ENCODE peak calls at places on chromosome 6, in seven cellular contexts. O is IMR-90, J is esophagus squamous epithelium, P is prostate gland, S is heart left ventricle, R is endothelial cell of umbilical vein, Q is stomach. H is an unnamed sample.

GRCh38 chr6:33746036-33746600 is 587 bp downstream of the IP6K3 start:
- DNase-seq in Q (no peak), J (no peak), S (peak; percentile 83), P (no peak), O (peak; percentile 61), R (no peak), H (no peak)

GRCh38 chr6:37020426-37021211 is 15.2 kb downstream of the FGD2 start:
- DNase-seq in J (no peak), R (no peak), O (no peak), S (no peak), Q (peak; percentile 77), P (no peak), H (no peak)

GRCh38 chr6:31775633-31776263 is 1.4 kb downstream of the VWA7 start:
- DNase-seq in P (no peak), O (no peak), S (no peak), R (no peak), J (no peak), Q (no peak), H (no peak)

GRCh38 chr6:41644297-41644879 is 6.1 kb downstream of the MDFI start:
- DNase-seq in P (no peak), J (no peak), S (no peak), Q (no peak), R (no peak), O (no peak), H (no peak)

GRCh38 chr6:5666695-5667094 is 340.0 kb downstream of the NRN1 start:
- DNase-seq in J (no peak), R (no peak), P (no peak), Q (no peak), O (no peak), S (no peak), H (no peak)

GRCh38 chr6:49326337-49326736 is 136.7 kb downstream of the MMUT start:
- DNase-seq in S (no peak), R (peak; percentile 95), J (no peak), Q (no peak), O (peak; percentile 61), P (no peak), H (no peak)

GRCh38 chr6:139920027-139920851 is 545.8 kb upstream of the CITED2 start:
- DNase-seq in S (no peak), R (no peak), J (no peak), O (no peak), P (no peak), Q (no peak), H (no peak)

GRCh38 chr6:16276991-16277981 is 38.9 kb downstream of the GMPR start:
- DNase-seq in R (peak; percentile 96), O (peak; percentile 93), Q (peak; percentile 73), S (peak; percentile 86), J (no peak), P (peak; percentile 65), H (peak; percentile 73)

GRCh38 chr6:169428532-169428931 is 174.9 kb upstream of the THBS2 start:
- DNase-seq in P (no peak), S (no peak), R (no peak), J (no peak), O (no peak), Q (no peak), H (no peak)

GRCh38 chr6:110334425-110335158 is 23.6 kb downstream of the METTL24 start:
- DNase-seq in Q (no peak), J (no peak), O (no peak), S (no peak), P (no peak), R (no peak), H (no peak)

GRCh38 chr6:135880066-135880972 is 28.8 kb downstream of the PDE7B start:
- DNase-seq in O (peak; percentile 76), Q (no peak), J (no peak), R (no peak), P (no peak), S (no peak), H (peak; percentile 75)

GRCh38 chr6:114862809-114863208 is 520.0 kb upstream of the HS3ST5 start:
- DNase-seq in P (no peak), R (no peak), O (no peak), Q (no peak), J (no peak), S (no peak), H (no peak)

GRCh38 chr6:120274547-120274946 is 925.0 kb upstream of the MAN1A1 start:
- DNase-seq in Q (no peak), S (no peak), J (no peak), O (no peak), R (no peak), P (no peak), H (no peak)

GRCh38 chr6:12761376-12762115 is 45.0 kb downstream of the PHACTR1 start:
- DNase-seq in Q (no peak), P (no peak), S (no peak), O (no peak), J (no peak), R (no peak), H (no peak)

GRCh38 chr6:48098923-48099322 is 12.1 kb downstream of the PTCHD4 start:
- DNase-seq in R (peak; percentile 70), P (no peak), Q (no peak), J (no peak), O (no peak), S (peak; percentile 18), H (no peak)

DNA sequence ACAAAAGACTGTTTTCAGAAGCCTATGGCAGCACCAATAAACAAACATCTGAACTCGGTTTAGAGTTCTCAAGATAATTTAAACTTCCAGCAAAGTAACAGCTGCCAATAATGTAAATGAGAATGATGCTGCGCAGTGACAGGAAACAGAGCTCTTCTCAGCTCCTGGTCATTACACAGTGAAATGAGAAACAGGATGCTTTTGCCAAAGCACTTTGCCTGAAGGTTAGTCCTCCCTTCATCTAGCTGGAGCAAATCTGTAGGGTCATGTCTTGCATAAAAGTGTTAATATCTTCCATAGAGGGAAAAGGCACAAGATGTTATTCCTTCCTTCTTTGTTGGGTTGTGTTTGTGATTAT is 102.7 kb upstream of the BEND6 start:
- DNase-seq in J (no peak), R (no peak), P (no peak), S (no peak), Q (no peak), O (no peak), H (no peak)
- H3K4me1 ChIP-seq in J (no peaks in the 10 kb centered on the region), R (peaks cover 29% of the 10 kb centered on the region), P (no peaks in the 10 kb centered on the region), S (peaks cover 4% of the 10 kb centered on the region), Q (no peaks in the 10 kb centered on the region), O (peaks cover 16% of the 10 kb centered on the region), H (peaks cover 13% of the 10 kb centered on the region)

DNA sequence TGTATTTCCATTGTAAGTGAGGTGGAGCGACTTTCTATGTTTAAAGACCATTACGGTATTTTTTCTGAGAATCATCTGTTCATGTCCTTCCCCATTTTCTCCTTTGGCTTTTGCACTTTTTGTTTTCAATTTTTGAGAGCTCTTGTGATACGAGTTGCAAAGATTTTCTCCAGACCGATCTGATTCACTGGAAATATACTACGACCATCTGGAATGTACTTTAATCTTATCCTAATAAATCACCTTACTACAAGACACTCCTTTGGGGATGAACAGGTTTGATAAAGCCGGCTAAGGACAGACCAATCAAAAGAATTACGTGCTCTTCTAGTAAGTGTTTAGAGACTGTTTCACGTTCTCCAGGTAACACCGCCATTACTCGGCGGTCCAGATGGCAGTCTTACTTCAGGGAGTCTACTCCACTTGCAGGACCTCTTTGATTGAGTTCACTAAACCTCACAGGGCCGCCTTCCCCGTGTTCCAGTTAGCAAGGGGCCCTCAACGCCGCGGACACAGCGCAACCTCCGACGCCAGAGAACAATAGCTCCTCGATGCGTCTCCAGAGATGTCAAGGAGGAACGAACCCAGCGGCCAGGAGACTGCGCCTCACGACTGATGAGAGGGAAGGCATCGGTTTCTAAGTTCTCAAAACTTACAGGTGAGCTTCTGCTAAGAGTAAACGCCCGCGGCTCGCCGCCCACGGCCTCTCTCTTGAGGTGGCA is 949 bp upstream of the WTAP start:
- DNase-seq in J (no peak), P (no peak), R (no peak), S (no peak), Q (no peak), O (no peak), H (no peak)
- TF ChIP-seq POLR2A in J (no peak), P (no peak), R (no peak), S (no peak), Q (no peak), O (no peak), H (no peak)

GRCh38 chr6:52546192-52546591 is 30.7 kb downstream of the TRAM2 start:
- DNase-seq in J (no peak), R (no peak), S (no peak), P (no peak), Q (no peak), O (no peak), H (no peak)
- H3K4me1 ChIP-seq in J (peaks cover 3% of the 10 kb centered on the region), R (peaks cover 76% of the 10 kb centered on the region), S (peaks cover 62% of the 10 kb centered on the region), P (peaks cover 14% of the 10 kb centered on the region), Q (peaks cover 68% of the 10 kb centered on the region), O (peaks cover 66% of the 10 kb centered on the region), H (no peaks in the 10 kb centered on the region)

GRCh38 chr6:24494726-24495515 is at the start of gene ALDH5A1:
- DNase-seq in S (peak; percentile 84), O (peak; percentile 38), R (peak; percentile 50), J (peak; percentile 30), P (peak; percentile 61), Q (peak; percentile 72), H (peak; percentile 86)
- TF ChIP-seq POLR2A in S (no peak), O (no peak), R (no peak), J (no peak), P (peak; percentile 24), Q (no peak), H (peak; percentile 36)

DNA sequence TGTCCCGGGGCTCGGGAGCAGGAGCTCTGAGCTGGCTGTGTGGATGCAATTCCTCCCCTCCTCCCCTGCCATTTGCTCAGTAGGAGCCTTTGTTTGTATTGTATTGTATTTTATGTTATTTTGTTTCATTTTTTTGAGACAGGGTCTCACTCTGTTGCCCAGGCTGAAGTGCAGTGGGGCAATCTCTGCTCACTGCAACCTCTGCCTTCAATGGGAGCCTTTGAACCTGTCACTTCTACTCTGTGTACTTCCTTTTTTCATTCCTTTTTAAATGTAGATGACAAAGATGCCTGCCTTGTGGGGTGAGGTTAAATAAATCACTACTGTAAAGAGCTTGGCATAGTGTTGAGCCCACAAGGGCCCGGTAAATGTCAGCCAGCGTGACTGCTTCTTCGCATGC is 70.6 kb downstream of the DCDC2 start:
- DNase-seq in S (no peak), Q (no peak), J (no peak), O (no peak), P (no peak), R (no peak), H (no peak)
- H3K4me1 ChIP-seq in S (no peaks in the 10 kb centered on the region), Q (peaks cover 9% of the 10 kb centered on the region), J (no peaks in the 10 kb centered on the region), O (no peaks in the 10 kb centered on the region), P (no peaks in the 10 kb centered on the region), R (no peaks in the 10 kb centered on the region), H (no peaks in the 10 kb centered on the region)

GRCh38 chr6:89079611-89080213 is 839 bp upstream of the PNRC1 start:
- DNase-seq in P (peak; percentile 62), R (peak; percentile 87), J (no peak), O (peak; percentile 74), S (peak; percentile 45), Q (peak; percentile 69), H (peak; percentile 68)
- TF ChIP-seq POLR2A in P (peak; percentile 13), R (peak; percentile 44), J (peak; percentile 48), O (no peak), S (no peak), Q (no peak), H (peak; percentile 43)

GRCh38 chr6:81465859-81466258 is 286.6 kb downstream of the TENT5A start:
- DNase-seq in J (no peak), O (peak; percentile 24), P (no peak), S (no peak), Q (no peak), R (peak; percentile 19), H (no peak)
- H3K4me1 ChIP-seq in J (no peaks in the 10 kb centered on the region), O (no peaks in the 10 kb centered on the region), P (no peaks in the 10 kb centered on the region), S (no peaks in the 10 kb centered on the region), Q (no peaks in the 10 kb centered on the region), R (no peaks in the 10 kb centered on the region), H (no peaks in the 10 kb centered on the region)

H was measured in Peyer's patch.